ENCODE peak calls at places on chromosomes 6 and 20, in four cellular contexts. Y is hepatic stellate cell, M is kidney tubule cell, B is caudate nucleus. P is an unnamed sample.

GRCh38 chr6:162478191-162478642 is 249.3 kb downstream of the PRKN start:
- DNase-seq in Y (no peak), M (peak; percentile 20), B (no peak), P (no peak)

GRCh38 chr6:73299171-73300073 is 36.4 kb upstream of the KHDC1 start:
- DNase-seq in B (no peak), Y (peak; percentile 46), M (no peak), P (no peak)

GRCh38 chr20:63896136-63896890 is 1.4 kb downstream of the DNAJC5 start:
- DNase-seq in B (no peak), Y (peak; percentile 45), M (peak; percentile 71), P (peak; percentile 40)

GRCh38 chr6:157492249-157492648 is 111.3 kb downstream of the ZDHHC14 start:
- DNase-seq in B (no peak), Y (no peak), M (no peak), P (no peak)

GRCh38 chr6:33632603-33633039 is 11.5 kb downstream of the ITPR3 start:
- DNase-seq in Y (peak; percentile 68), B (no peak), M (peak; percentile 57), P (peak; percentile 67)

GRCh38 chr6:158324136-158324535 is 11.9 kb downstream of the TULP4 start:
- DNase-seq in B (no peak), Y (peak; percentile 19), M (no peak), P (no peak)

GRCh38 chr6:167797871-167798265 is 28.8 kb upstream of the AFDN start:
- DNase-seq in M (no peak), Y (no peak), B (no peak), P (no peak)

GRCh38 chr6:116102856-116103255 is 2.2 kb downstream of the NT5DC1 start:
- DNase-seq in Y (no peak), B (no peak), M (no peak), P (no peak)

GRCh38 chr6:143187173-143187908 is 126.7 kb downstream of the AIG1 start:
- DNase-seq in B (no peak), Y (peak; percentile 26), M (peak; percentile 46), P (no peak)

GRCh38 chr6:86331889-86332288 is 605.4 kb upstream of the HTR1E start:
- DNase-seq in M (no peak), B (no peak), Y (no peak), P (no peak)

GRCh38 chr6:72850469-72850868 is 228.6 kb downstream of the KCNQ5 start:
- DNase-seq in Y (no peak), B (no peak), M (no peak), P (no peak)

P was measured in ACHN.